ENCODE peak calls at places on chromosomes 4 and X, in five cellular contexts. G, J, R, I and P are unnamed samples.

GRCh38 chr4:115234405-115235093 is 121.1 kb upstream of the NDST4 start:
- DNase-seq in J (no peak), I (no peak), G (peak; percentile 6), R (no peak), P (no peak)

GRCh38 chr4:85474818-85475630 is at the start of gene ARHGAP24:
- DNase-seq in I (peak; percentile 92), R (peak; percentile 92), J (no peak), G (peak; percentile 91), P (peak; percentile 73)

GRCh38 chr4:73477176-73477575 is 4.4 kb upstream of the AFM start:
- DNase-seq in R (no peak), I (no peak), J (no peak), G (no peak), P (no peak)

GRCh38 chrX:48883729-48884128 is 13.8 kb downstream of the TIMM17B start:
- DNase-seq in G (no peak), J (no peak), I (no peak), R (no peak), P (no peak)

GRCh38 chrX:10755477-10756334 is 135.3 kb upstream of the MID1 start:
- DNase-seq in J (no peak), G (peak; percentile 72), R (no peak), I (peak; percentile 61), P (no peak)

GRCh38 chr4:5927747-5928146 is 34.9 kb upstream of the CRMP1 start:
- DNase-seq in R (no peak), I (no peak), J (no peak), G (no peak), P (no peak)

GRCh38 chr4:82517043-82517442 is 44.7 kb downstream of the TMEM150C start:
- DNase-seq in J (no peak), R (no peak), I (no peak), G (peak; percentile 47), P (no peak)

GRCh38 chr4:76251448-76252270 is at the start of gene FAM47E:
- DNase-seq in G (peak; percentile 46), J (peak; percentile 8), R (no peak), I (peak; percentile 84), P (peak; percentile 71)

GRCh38 chr4:175929932-175930331 is 117.9 kb upstream of the GPM6A start:
- DNase-seq in I (no peak), J (no peak), G (peak; percentile 23), R (no peak), P (no peak)

GRCh38 chr4:125961626-125962025 is 646.9 kb downstream of the FAT4 start:
- DNase-seq in J (no peak), R (no peak), G (no peak), I (no peak), P (no peak)

GRCh38 chr4:154507170-154507569 is 15.6 kb upstream of the DCHS2 start:
- DNase-seq in R (no peak), I (no peak), J (no peak), G (no peak), P (no peak)

GRCh38 chr4:53640576-53641459 is 49.5 kb upstream of the LNX1 start:
- DNase-seq in G (no peak), R (no peak), I (no peak), J (no peak), P (no peak)

GRCh38 chrX:18931972-18932371 is 51.9 kb downstream of the PHKA2 start:
- DNase-seq in R (no peak), I (peak; percentile 22), J (no peak), G (peak; percentile 36), P (no peak)

GRCh38 chr4:67727124-67727850 is 26.3 kb upstream of the UBA6 start:
- DNase-seq in G (peak; percentile 78), J (no peak), R (no peak), I (no peak), P (no peak)

GRCh38 chrX:28549839-28550238 is 37.4 kb upstream of the IL1RAPL1 start:
- DNase-seq in G (no peak), I (no peak), R (no peak), J (no peak), P (no peak)

GRCh38 chrX:11341274-11342256 is 48.4 kb downstream of the AMELX start:
- DNase-seq in R (peak; percentile 59), I (peak; percentile 41), G (peak; percentile 80), J (no peak), P (no peak)

GRCh38 chr4:39539026-39539690 is 11.9 kb upstream of the UGDH start:
- DNase-seq in R (no peak), I (no peak), J (no peak), G (no peak), P (no peak)

GRCh38 chr4:1380368-1381151 is 25.7 kb downstream of the NKX1-1 start:
- DNase-seq in I (no peak), G (no peak), J (no peak), R (no peak), P (no peak)

GRCh38 chrX:133892337-133892736 is 93.1 kb downstream of the GPC3 start:
- DNase-seq in I (no peak), R (no peak), G (no peak), J (no peak), P (no peak)

GRCh38 chrX:3567681-3568080 is 145.8 kb downstream of the PRKX start:
- DNase-seq in I (no peak), J (no peak), G (no peak), R (no peak), P (no peak)

GRCh38 chr4:82569076-82569475 is 7.3 kb upstream of the TMEM150C start:
- DNase-seq in G (no peak), J (no peak), R (no peak), I (no peak), P (no peak)

GRCh38 chr4:6926081-6926480 is 16.5 kb downstream of the TBC1D14 start:
- DNase-seq in J (no peak), R (no peak), G (no peak), I (no peak), P (no peak)

GRCh38 chr4:32140636-32141035 is 1420.5 kb downstream of the PCDH7 start:
- DNase-seq in J (no peak), I (peak; percentile 12), R (peak; percentile 60), G (peak; percentile 83), P (no peak)

GRCh38 chrX:22686138-22686541 is 313.6 kb upstream of the DDX53 start:
- DNase-seq in R (no peak), G (no peak), J (no peak), I (peak; percentile 41), P (no peak)

GRCh38 chrX:119638725-119639471 is 32.7 kb upstream of the NKRF start:
- DNase-seq in I (no peak), J (no peak), G (no peak), R (no peak), P (no peak)

GRCh38 chr4:33831667-33832066 is 2412.6 kb downstream of the ARAP2 start:
- DNase-seq in G (peak; percentile 82), I (peak; percentile 13), J (no peak), R (peak; percentile 41), P (no peak)

GRCh38 chr4:83708500-83709175 is 172.7 kb downstream of the GPAT3 start:
- DNase-seq in G (no peak), R (no peak), I (no peak), J (no peak), P (no peak)

GRCh38 chr4:39961311-39961877 is 16.3 kb downstream of the PDS5A start:
- DNase-seq in G (no peak), R (no peak), I (no peak), J (no peak), P (no peak)

GRCh38 chr4:26372525-26373172 is 51.8 kb downstream of the RBPJ start:
- DNase-seq in R (no peak), G (peak; percentile 84), I (peak; percentile 17), J (no peak), P (no peak)

GRCh38 chr4:136562842-136563241 is 969.5 kb downstream of the PCDH18 start:
- DNase-seq in J (no peak), I (no peak), R (no peak), G (peak; percentile 49), P (no peak)

GRCh38 chr4:124953059-124953850 is 240.7 kb upstream of the ANKRD50 start:
- DNase-seq in G (peak; percentile 62), R (peak; percentile 28), J (no peak), I (peak; percentile 14), P (no peak)

GRCh38 chr4:38534344-38534743 is 129.7 kb upstream of the KLF3 start:
- DNase-seq in J (no peak), G (no peak), R (no peak), I (no peak), P (no peak)